ENCODE peak calls at places on chromosome 10, in six cellular contexts. J, N, U, X, P and B are unnamed samples.
A peak's percentile ranks its signal among the peaks of the same experiment; 100 is the strongest.

GRCh38 chr10:110708776-110709443 is 64.8 kb downstream of the RBM20 start:
- DNase-seq in N (no peak), U (no peak), J (no peak), P (no peak), X (no peak), B (no peak)

GRCh38 chr10:125881192-125881591 is at the start of gene DHX32:
- DNase-seq in P (no peak), X (no peak), U (no peak), J (no peak), N (no peak), B (no peak)

GRCh38 chr10:4281207-4281825 is 496.3 kb upstream of the KLF6 start:
- DNase-seq in X (no peak), N (no peak), P (no peak), J (no peak), U (no peak), B (no peak)

GRCh38 chr10:112052176-112052575 is 131.4 kb downstream of the GPAM start:
- DNase-seq in P (no peak), J (no peak), N (no peak), U (no peak), X (no peak), B (no peak)

GRCh38 chr10:126294451-126294850 is 93.8 kb downstream of the ADAM12 start:
- DNase-seq in N (no peak), J (no peak), X (no peak), U (no peak), P (no peak), B (no peak)

GRCh38 chr10:97459111-97459510 is 13.1 kb downstream of the ZDHHC16 start:
- DNase-seq in P (no peak), U (no peak), J (no peak), X (no peak), N (no peak), B (no peak)

GRCh38 chr10:86684305-86684704 is 16.0 kb downstream of the LDB3 start:
- DNase-seq in U (no peak), J (peak; percentile 91), X (no peak), N (no peak), P (no peak), B (peak; percentile 85)

GRCh38 chr10:60425392-60426110 is 35.9 kb upstream of the ANK3 start:
- DNase-seq in J (no peak), P (no peak), U (no peak), X (no peak), N (peak; percentile 68), B (no peak)

GRCh38 chr10:110681023-110681681 is 37.0 kb downstream of the RBM20 start:
- DNase-seq in N (no peak), P (no peak), J (no peak), U (no peak), X (peak; percentile 28), B (peak; percentile 66)

GRCh38 chr10:86670290-86670811 is 2.0 kb downstream of the LDB3 start:
- DNase-seq in J (no peak), U (no peak), X (no peak), P (no peak), N (no peak), B (peak; percentile 60)

GRCh38 chr10:73650537-73651331 is 5.1 kb downstream of the SYNPO2L start:
- DNase-seq in N (no peak), P (no peak), J (no peak), U (peak; percentile 64), X (no peak), B (peak; percentile 83)

GRCh38 chr10:99337261-99337905 is 8.2 kb downstream of the CNNM1 start:
- DNase-seq in P (no peak), J (no peak), X (no peak), N (peak; percentile 57), U (peak; percentile 20), B (no peak)

GRCh38 chr10:29590598-29591415 is 44.0 kb downstream of the SVIL start:
- DNase-seq in P (no peak), N (peak; percentile 55), U (peak; percentile 62), J (no peak), X (no peak), B (no peak)

GRCh38 chr10:107025676-107026075 is 138.8 kb downstream of the SORCS1 start:
- DNase-seq in U (no peak), X (no peak), N (no peak), P (no peak), J (no peak), B (no peak)

GRCh38 chr10:115093286-115093775 is at the start of gene ATRNL1:
- DNase-seq in J (no peak), N (no peak), X (peak; percentile 32), P (peak; percentile 65), U (peak; percentile 7), B (peak; percentile 30)

GRCh38 chr10:73248259-73248724 is 1.2 kb upstream of the DNAJC9 start:
- DNase-seq in N (no peak), U (no peak), P (no peak), J (no peak), X (no peak), B (no peak)

GRCh38 chr10:29652192-29652591 is 17.4 kb upstream of the SVIL start:
- DNase-seq in N (no peak), J (no peak), U (no peak), P (no peak), X (no peak), B (no peak)

GRCh38 chr10:132395704-132396494 is 1.1 kb upstream of the PWWP2B start:
- DNase-seq in P (peak; percentile 91), N (no peak), U (no peak), X (peak; percentile 77), J (peak; percentile 89), B (peak; percentile 81)

GRCh38 chr10:76433161-76434005 is 1002.0 kb downstream of the LRMDA start:
- DNase-seq in P (no peak), N (peak; percentile 71), J (no peak), U (peak; percentile 54), X (peak; percentile 69), B (peak; percentile 52)

GRCh38 chr10:6337382-6337781 is 134.7 kb downstream of the PFKFB3 start:
- DNase-seq in X (no peak), J (no peak), N (no peak), P (no peak), U (no peak), B (no peak)

GRCh38 chr10:113239569-113239968 is 289.5 kb downstream of the TCF7L2 start:
- DNase-seq in P (no peak), U (no peak), X (no peak), N (no peak), J (no peak), B (no peak)

DNA sequence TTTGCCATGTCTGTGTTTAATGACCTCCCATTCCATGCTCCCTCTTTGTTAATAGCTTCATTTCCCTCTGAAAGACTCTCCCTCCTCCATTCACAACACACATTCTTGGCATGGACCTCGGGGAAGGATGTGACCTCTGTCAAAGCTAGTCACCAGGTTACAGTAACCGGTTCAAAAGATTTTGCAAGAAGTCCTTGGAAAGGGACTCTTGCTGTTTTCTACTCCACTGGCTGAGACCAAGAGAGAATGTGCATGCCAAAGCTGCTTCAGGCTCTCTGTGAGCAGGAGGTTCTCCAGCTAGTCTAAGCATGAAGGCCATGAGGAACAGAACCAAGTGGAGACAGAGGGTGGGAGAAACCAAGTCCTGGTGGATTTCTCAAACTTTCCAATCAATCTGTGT is 732.6 kb downstream of the CCSER2 start:
- DNase-seq in U (no peak), X (no peak), N (no peak), J (no peak), P (no peak), B (no peak)
- H3K9me3 ChIP-seq in U (no peaks in the 10 kb centered on the region), X (no peaks in the 10 kb centered on the region), N (no peaks in the 10 kb centered on the region), J (no peaks in the 10 kb centered on the region), P (no peaks in the 10 kb centered on the region), B (no peaks in the 10 kb centered on the region)

GRCh38 chr10:75431180-75432111 is at the start of gene LRMDA:
- DNase-seq in N (no peak), J (peak; percentile 74), X (peak; percentile 59), P (peak; percentile 86), U (no peak), B (peak; percentile 59)

GRCh38 chr10:75432176-75432575 is 752 bp downstream of the LRMDA start:
- DNase-seq in X (peak; percentile 35), J (no peak), N (no peak), U (no peak), P (peak; percentile 55), B (no peak)

GRCh38 chr10:75433216-75433615 is 1.8 kb downstream of the LRMDA start:
- DNase-seq in X (no peak), P (no peak), N (no peak), U (no peak), J (no peak), B (no peak)

GRCh38 chr10:75434292-75434691 is 2.9 kb downstream of the LRMDA start:
- DNase-seq in X (no peak), U (no peak), N (no peak), J (no peak), P (no peak), B (no peak)

GRCh38 chr10:75432763-75433162 is 1.3 kb downstream of the LRMDA start:
- DNase-seq in U (no peak), J (no peak), P (no peak), X (no peak), N (no peak), B (no peak)
- H3K27me3 ChIP-seq in U (no peaks in the 10 kb centered on the region), J (no peaks in the 10 kb centered on the region), P (no peaks in the 10 kb centered on the region), X (no peaks in the 10 kb centered on the region), N (no peaks in the 10 kb centered on the region), B (no peaks in the 10 kb centered on the region)

GRCh38 chr10:17263580-17263979 is 35.5 kb downstream of the VIM start:
- DNase-seq in P (no peak), N (no peak), U (no peak), X (no peak), J (no peak), B (no peak)
- H3K9me3 ChIP-seq in P (peaks cover 24% of the 10 kb centered on the region), N (peaks cover 3% of the 10 kb centered on the region), U (peaks cover 25% of the 10 kb centered on the region), X (no peaks in the 10 kb centered on the region), J (peaks cover 24% of the 10 kb centered on the region), B (peaks cover 2% of the 10 kb centered on the region)

DNA sequence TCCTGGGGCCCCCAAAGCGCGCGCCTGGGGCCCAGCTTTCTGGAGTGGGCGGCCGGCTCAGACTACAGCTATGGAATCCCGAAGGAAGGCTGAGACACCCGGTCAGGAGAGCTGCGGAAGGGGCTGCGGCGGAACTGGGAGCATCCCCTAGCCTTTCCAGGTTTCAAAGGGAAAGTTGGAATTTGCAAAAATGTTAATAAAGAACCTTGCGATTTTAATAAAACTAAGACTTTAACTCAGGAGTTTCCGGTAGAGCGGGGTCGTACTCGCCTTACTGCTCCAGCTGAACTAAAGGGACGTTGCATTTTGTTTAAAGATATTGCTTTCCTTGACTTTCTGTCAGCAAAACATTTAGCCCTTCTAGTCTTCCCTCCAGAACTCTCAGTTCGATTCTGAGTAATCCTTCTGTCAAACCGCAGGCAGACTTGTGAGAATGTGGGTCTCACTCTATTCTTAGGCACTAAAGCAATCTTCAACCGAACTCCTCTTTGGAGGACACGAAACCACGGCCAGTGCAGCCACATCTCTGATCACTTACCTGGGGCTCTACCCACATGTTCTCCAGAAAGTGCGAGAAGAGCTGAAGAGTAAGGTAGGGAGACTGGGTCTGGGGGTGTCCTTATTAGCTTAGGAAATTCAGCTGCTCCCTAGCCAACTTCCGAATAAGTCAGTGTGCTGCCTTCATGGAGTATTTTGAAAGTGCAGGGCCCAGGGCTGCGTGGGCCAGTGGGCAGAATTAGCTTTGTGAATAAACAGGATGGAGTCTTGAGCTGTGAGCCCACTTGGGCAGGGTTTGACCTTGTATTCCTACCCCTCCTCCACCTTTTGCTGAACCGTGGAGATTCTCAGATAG is 1.9 kb downstream of the CYP26A1 start:
- DNase-seq in P (no peak), N (no peak), J (no peak), X (no peak), U (no peak), B (no peak)
- H3K27me3 ChIP-seq in P (peaks cover 63% of the 10 kb centered on the region), N (no peaks in the 10 kb centered on the region), J (peaks cover 50% of the 10 kb centered on the region), X (peaks cover 22% of the 10 kb centered on the region), U (peaks cover 38% of the 10 kb centered on the region), B (peaks cover 26% of the 10 kb centered on the region)

DNA sequence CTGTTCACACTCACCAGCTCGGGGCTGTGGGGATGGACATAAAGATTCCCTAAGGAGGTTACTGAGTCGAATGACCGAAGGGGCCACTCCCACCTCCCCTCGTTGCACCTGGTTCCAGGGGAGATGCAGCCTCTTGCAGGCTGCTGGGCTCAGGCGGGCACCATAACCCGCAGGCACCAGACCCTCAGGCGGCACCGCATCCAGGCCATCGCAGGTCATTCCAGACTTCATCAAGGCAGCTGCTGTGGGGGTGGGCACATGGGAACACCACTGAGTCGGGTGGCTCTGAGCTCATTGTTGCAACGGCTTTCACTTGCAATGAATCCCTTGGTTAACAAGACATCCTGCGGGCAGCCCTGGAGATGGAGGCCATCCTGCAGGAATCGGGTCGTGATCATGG is 221.7 kb downstream of the TCERG1L start:
- DNase-seq in U (no peak), J (no peak), X (no peak), N (no peak), P (no peak), B (no peak)
- H3K9me3 ChIP-seq in U (peaks cover 57% of the 10 kb centered on the region), J (no peaks in the 10 kb centered on the region), X (no peaks in the 10 kb centered on the region), N (no peaks in the 10 kb centered on the region), P (no peaks in the 10 kb centered on the region), B (no peaks in the 10 kb centered on the region)